ENCODE peak calls at places on chromosomes 1 and 21, in eight cellular contexts. U is astrocyte of the cerebellum, Y is NCI-H1105 treated with DMSO at 0.1 percent for 48 hours, L is RWPE2, H is nephron progenitor cell, S is GM23248, Q is gastrocnemius medialis, D is skeletal muscle cell. C is an unnamed sample.

GRCh38 chr1:204398197-204399125 is 13.2 kb downstream of the PPP1R15B start:
- DNase-seq in U (peak), Y (peak), L (peak), H (peak), S (peak), Q (peak), D (no peak), C (peak)

GRCh38 chr1:41811978-41812852 is 106.5 kb downstream of the HIVEP3 start:
- DNase-seq in U (peak), Y (peak), L (no peak), H (peak), S (peak), Q (peak), D (peak), C (peak)

GRCh38 chr1:58781541-58782307 is 2.1 kb downstream of the JUN start:
- DNase-seq in U (no peak), Y (peak), L (peak), H (peak), S (peak), Q (peak), D (no peak), C (peak)

GRCh38 chr1:171988243-171988642 is 146.9 kb downstream of the DNM3 start:
- DNase-seq in U (no peak), Y (no peak), L (no peak), H (no peak), S (no peak), Q (no peak), D (no peak), C (no peak)

GRCh38 chr1:150386546-150387080 is 22.7 kb downstream of the RPRD2 start:
- DNase-seq in U (no peak), Y (peak), L (no peak), H (no peak), S (no peak), Q (no peak), D (no peak), C (no peak)

GRCh38 chr1:76465030-76465429 is 390.5 kb downstream of the ST6GALNAC3 start:
- DNase-seq in U (no peak), Y (no peak), L (no peak), H (no peak), S (peak), Q (no peak), D (no peak), C (peak)

GRCh38 chr21:36478941-36479340 is 981 bp downstream of the CLDN14 start:
- DNase-seq in U (no peak), Y (no peak), L (no peak), H (peak), S (peak), Q (no peak), D (no peak), C (no peak)

GRCh38 chr1:207997486-207998268 is 86.8 kb upstream of the CD34 start:
- DNase-seq in U (peak), Y (peak), L (no peak), H (peak), S (peak), Q (peak), D (no peak), C (peak)

GRCh38 chr1:29413661-29414060 is 177.3 kb downstream of the PTPRU start:
- DNase-seq in U (no peak), Y (no peak), L (no peak), H (no peak), S (no peak), Q (no peak), D (no peak), C (no peak)

GRCh38 chr1:168392958-168393357 is 112.3 kb downstream of the TBX19 start:
- DNase-seq in U (no peak), Y (no peak), L (no peak), H (no peak), S (peak), Q (no peak), D (no peak), C (no peak)

GRCh38 chr1:233359431-233359830 is 31.9 kb downstream of the MAP3K21 start:
- DNase-seq in U (no peak), Y (no peak), L (no peak), H (no peak), S (no peak), Q (no peak), D (no peak), C (no peak)

GRCh38 chr1:205374205-205375078 is 17.7 kb upstream of the KLHDC8A start:
- DNase-seq in U (peak), Y (no peak), L (no peak), H (no peak), S (peak), Q (no peak), D (no peak), C (peak)

GRCh38 chr1:110118636-110119396 is 6.6 kb downstream of the UBL4B start:
- DNase-seq in U (no peak), Y (no peak), L (no peak), H (no peak), S (peak), Q (no peak), D (no peak), C (peak)

GRCh38 chr1:102772831-102773230 is 335.5 kb downstream of the COL11A1 start:
- DNase-seq in U (no peak), Y (no peak), L (no peak), H (no peak), S (no peak), Q (no peak), D (no peak), C (no peak)

GRCh38 chr1:110433803-110434202 is 17.1 kb upstream of the PROK1 start:
- DNase-seq in U (no peak), Y (no peak), L (no peak), H (peak), S (peak), Q (peak), D (no peak), C (peak)

GRCh38 chr1:204503122-204503912 is 8.7 kb upstream of the PIK3C2B start:
- DNase-seq in U (peak), Y (peak), L (no peak), H (no peak), S (peak), Q (no peak), D (peak), C (peak)

GRCh38 chr21:39660191-39660590 is 47.5 kb downstream of the B3GALT5 start:
- DNase-seq in U (peak), Y (peak), L (no peak), H (no peak), S (peak), Q (no peak), D (no peak), C (peak)

GRCh38 chr1:85578321-85579295 is 2.0 kb upstream of the CCN1 start:
- DNase-seq in U (peak), Y (no peak), L (no peak), H (no peak), S (peak), Q (no peak), D (peak), C (peak)

C was measured in adipocyte.